ENCODE peak calls at places on chromosomes 1 and 21, in six cellular contexts. One of them, this sample, is unnamed.

GRCh38 chr1:93594603-93594880 is 87.1 kb downstream of the BCAR3 start:
- DNase-seq in GM13976: no peak
- DNase-seq in AG09309: no peak
- DNase-seq in nephron progenitor cell: no peak
- DNase-seq in HFF-Myc: no peak
- DNase-seq in GM23338: no peak
- DNase-seq in this sample: no peak

GRCh38 chr1:3787347-3787710 is 9.0 kb downstream of the LRRC47 start:
- DNase-seq in GM13976: no peak
- DNase-seq in AG09309: no peak
- DNase-seq in nephron progenitor cell: no peak
- DNase-seq in HFF-Myc: no peak
- DNase-seq in GM23338: no peak
- DNase-seq in this sample: no peak

GRCh38 chr1:161073474-161074121 is 3.9 kb upstream of the ARHGAP30 start:
- DNase-seq in GM13976: no peak
- DNase-seq in AG09309: no peak
- DNase-seq in nephron progenitor cell: no peak
- DNase-seq in HFF-Myc: no peak
- DNase-seq in GM23338: no peak
- DNase-seq in this sample: no peak

GRCh38 chr21:16408280-16408669 is 678.5 kb downstream of the USP25 start:
- DNase-seq in GM13976: no peak
- DNase-seq in AG09309: peak
- DNase-seq in nephron progenitor cell: no peak
- DNase-seq in HFF-Myc: no peak
- DNase-seq in GM23338: no peak
- DNase-seq in this sample: no peak

GRCh38 chr1:3584915-3585314 is 26.4 kb downstream of the MEGF6 start:
- DNase-seq in GM13976: no peak
- DNase-seq in AG09309: no peak
- DNase-seq in nephron progenitor cell: no peak
- DNase-seq in HFF-Myc: no peak
- DNase-seq in GM23338: no peak
- DNase-seq in this sample: no peak

GRCh38 chr1:241440904-241441303 is 78.7 kb downstream of the FH start:
- DNase-seq in GM13976: no peak
- DNase-seq in AG09309: no peak
- DNase-seq in nephron progenitor cell: no peak
- DNase-seq in HFF-Myc: peak
- DNase-seq in GM23338: no peak
- DNase-seq in this sample: no peak

GRCh38 chr1:234550341-234551031 is 59.5 kb downstream of the IRF2BP2 start:
- DNase-seq in GM13976: no peak
- DNase-seq in AG09309: no peak
- DNase-seq in nephron progenitor cell: no peak
- DNase-seq in HFF-Myc: no peak
- DNase-seq in GM23338: no peak
- DNase-seq in this sample: no peak

GRCh38 chr1:203278087-203278884 is 27.0 kb upstream of the BTG2 start:
- DNase-seq in GM13976: peak
- DNase-seq in AG09309: peak
- DNase-seq in nephron progenitor cell: peak
- DNase-seq in HFF-Myc: no peak
- DNase-seq in GM23338: peak
- DNase-seq in this sample: no peak

GRCh38 chr21:27570306-27570868 is 603.5 kb upstream of the ADAMTS5 start:
- DNase-seq in GM13976: no peak
- DNase-seq in AG09309: peak
- DNase-seq in nephron progenitor cell: no peak
- DNase-seq in HFF-Myc: no peak
- DNase-seq in GM23338: no peak
- DNase-seq in this sample: no peak

GRCh38 chr1:87437663-87438295 is 109.1 kb downstream of the LMO4 start:
- DNase-seq in GM13976: no peak
- DNase-seq in AG09309: no peak
- DNase-seq in nephron progenitor cell: no peak
- DNase-seq in HFF-Myc: no peak
- DNase-seq in GM23338: peak
- DNase-seq in this sample: no peak

GRCh38 chr1:61098333-61098732 is 16.0 kb downstream of the NFIA start:
- DNase-seq in GM13976: no peak
- DNase-seq in AG09309: no peak
- DNase-seq in nephron progenitor cell: no peak
- DNase-seq in HFF-Myc: no peak
- DNase-seq in GM23338: no peak
- DNase-seq in this sample: no peak

GRCh38 chr1:110903853-110904500 is 31.0 kb downstream of the CD53 start:
- DNase-seq in GM13976: no peak
- DNase-seq in AG09309: no peak
- DNase-seq in nephron progenitor cell: no peak
- DNase-seq in HFF-Myc: no peak
- DNase-seq in GM23338: no peak
- DNase-seq in this sample: no peak

GRCh38 chr21:36465481-36465880 is 14.4 kb downstream of the CLDN14 start:
- DNase-seq in GM13976: no peak
- DNase-seq in AG09309: no peak
- DNase-seq in nephron progenitor cell: no peak
- DNase-seq in HFF-Myc: no peak
- DNase-seq in GM23338: no peak
- DNase-seq in this sample: no peak

GRCh38 chr1:32810358-32810757 is 6.8 kb downstream of the YARS1 start:
- DNase-seq in GM13976: no peak
- DNase-seq in AG09309: no peak
- DNase-seq in nephron progenitor cell: no peak
- DNase-seq in HFF-Myc: no peak
- DNase-seq in GM23338: no peak
- DNase-seq in this sample: no peak
- TF ChIP-seq CTCF in GM13976: no peak
- TF ChIP-seq CTCF in AG09309: no peak
- TF ChIP-seq CTCF in nephron progenitor cell: no peak
- TF ChIP-seq CTCF in HFF-Myc: no peak
- TF ChIP-seq CTCF in GM23338: no peak
- TF ChIP-seq CTCF in this sample: no peak

GRCh38 chr1:248688527-248689298 is 13.9 kb downstream of the OR14I1 start:
- DNase-seq in GM13976: peak
- DNase-seq in AG09309: no peak
- DNase-seq in nephron progenitor cell: no peak
- DNase-seq in HFF-Myc: no peak
- DNase-seq in GM23338: no peak
- DNase-seq in this sample: no peak

GRCh38 chr1:248691567-248692155 is 10.9 kb downstream of the OR14I1 start:
- DNase-seq in GM13976: no peak
- DNase-seq in AG09309: no peak
- DNase-seq in nephron progenitor cell: no peak
- DNase-seq in HFF-Myc: no peak
- DNase-seq in GM23338: no peak
- DNase-seq in this sample: no peak

GRCh38 chr1:248681651-248682050 is 20.9 kb downstream of the OR14I1 start:
- DNase-seq in GM13976: no peak
- DNase-seq in AG09309: no peak
- DNase-seq in nephron progenitor cell: no peak
- DNase-seq in HFF-Myc: no peak
- DNase-seq in GM23338: no peak
- DNase-seq in this sample: no peak

GRCh38 chr1:248686815-248687214 is 15.8 kb downstream of the OR14I1 start:
- DNase-seq in GM13976: peak
- DNase-seq in AG09309: no peak
- DNase-seq in nephron progenitor cell: no peak
- DNase-seq in HFF-Myc: no peak
- DNase-seq in GM23338: no peak
- DNase-seq in this sample: peak
- TF ChIP-seq CTCF in GM13976: peak
- TF ChIP-seq CTCF in AG09309: no peak
- TF ChIP-seq CTCF in nephron progenitor cell: no peak
- TF ChIP-seq CTCF in HFF-Myc: no peak
- TF ChIP-seq CTCF in GM23338: no peak
- TF ChIP-seq CTCF in this sample: no peak

GRCh38 chr1:225812488-225813249 is 2.7 kb downstream of the EPHX1 start:
- DNase-seq in GM13976: no peak
- DNase-seq in AG09309: no peak
- DNase-seq in nephron progenitor cell: no peak
- DNase-seq in HFF-Myc: no peak
- DNase-seq in GM23338: no peak
- DNase-seq in this sample: no peak

GRCh38 chr1:225814381-225814780 is 4.5 kb downstream of the EPHX1 start:
- DNase-seq in GM13976: no peak
- DNase-seq in AG09309: no peak
- DNase-seq in nephron progenitor cell: no peak
- DNase-seq in HFF-Myc: no peak
- DNase-seq in GM23338: no peak
- DNase-seq in this sample: no peak

GRCh38 chr1:225811622-225812487 is 1.9 kb downstream of the EPHX1 start:
- DNase-seq in GM13976: no peak
- DNase-seq in AG09309: no peak
- DNase-seq in nephron progenitor cell: no peak
- DNase-seq in HFF-Myc: no peak
- DNase-seq in GM23338: peak
- DNase-seq in this sample: no peak

GRCh38 chr1:225815526-225816178 is 5.7 kb downstream of the EPHX1 start:
- DNase-seq in GM13976: no peak
- DNase-seq in AG09309: no peak
- DNase-seq in nephron progenitor cell: no peak
- DNase-seq in HFF-Myc: no peak
- DNase-seq in GM23338: no peak
- DNase-seq in this sample: no peak

GRCh38 chr1:225813250-225813964 is 3.5 kb downstream of the EPHX1 start:
- DNase-seq in GM13976: no peak
- DNase-seq in AG09309: peak
- DNase-seq in nephron progenitor cell: peak
- DNase-seq in HFF-Myc: no peak
- DNase-seq in GM23338: peak
- DNase-seq in this sample: peak
- TF ChIP-seq CTCF in GM13976: no peak
- TF ChIP-seq CTCF in AG09309: no peak
- TF ChIP-seq CTCF in nephron progenitor cell: no peak
- TF ChIP-seq CTCF in HFF-Myc: no peak
- TF ChIP-seq CTCF in GM23338: no peak
- TF ChIP-seq CTCF in this sample: no peak

GRCh38 chr1:155177192-155177917 is 3.7 kb downstream of the TRIM46 start:
- DNase-seq in GM13976: no peak
- DNase-seq in AG09309: no peak
- DNase-seq in nephron progenitor cell: no peak
- DNase-seq in HFF-Myc: no peak
- DNase-seq in GM23338: no peak
- DNase-seq in this sample: no peak

GRCh38 chr1:155175281-155175926 is 1.8 kb downstream of the TRIM46 start:
- DNase-seq in GM13976: no peak
- DNase-seq in AG09309: no peak
- DNase-seq in nephron progenitor cell: no peak
- DNase-seq in HFF-Myc: no peak
- DNase-seq in GM23338: no peak
- DNase-seq in this sample: no peak

GRCh38 chr1:155174334-155175280 is 958 bp downstream of the TRIM46 start:
- DNase-seq in GM13976: no peak
- DNase-seq in AG09309: no peak
- DNase-seq in nephron progenitor cell: peak
- DNase-seq in HFF-Myc: no peak
- DNase-seq in GM23338: peak
- DNase-seq in this sample: no peak

GRCh38 chr1:155176544-155177071 is 3.0 kb downstream of the TRIM46 start:
- DNase-seq in GM13976: peak
- DNase-seq in AG09309: no peak
- DNase-seq in nephron progenitor cell: peak
- DNase-seq in HFF-Myc: no peak
- DNase-seq in GM23338: peak
- DNase-seq in this sample: peak

GRCh38 chr1:155175927-155176371 is 2.3 kb downstream of the TRIM46 start:
- DNase-seq in GM13976: no peak
- DNase-seq in AG09309: no peak
- DNase-seq in nephron progenitor cell: no peak
- DNase-seq in HFF-Myc: no peak
- DNase-seq in GM23338: no peak
- DNase-seq in this sample: peak
- TF ChIP-seq CTCF in GM13976: no peak
- TF ChIP-seq CTCF in AG09309: no peak
- TF ChIP-seq CTCF in nephron progenitor cell: no peak
- TF ChIP-seq CTCF in HFF-Myc: no peak
- TF ChIP-seq CTCF in GM23338: peak
- TF ChIP-seq CTCF in this sample: no peak

GRCh38 chr1:9914603-9914937 is 4.5 kb upstream of the CTNNBIP1 start:
- DNase-seq in GM13976: no peak
- DNase-seq in AG09309: no peak
- DNase-seq in nephron progenitor cell: no peak
- DNase-seq in HFF-Myc: no peak
- DNase-seq in GM23338: no peak
- DNase-seq in this sample: no peak
- TF ChIP-seq CTCF in GM13976: no peak
- TF ChIP-seq CTCF in AG09309: no peak
- TF ChIP-seq CTCF in nephron progenitor cell: no peak
- TF ChIP-seq CTCF in HFF-Myc: no peak
- TF ChIP-seq CTCF in GM23338: no peak
- TF ChIP-seq CTCF in this sample: no peak

This sample was measured in Calu3.